ENCODE peak calls at places on chromosomes 4 and X, in five cellular contexts. G is fibroblast of lung, H is heart left ventricle, B is mammary epithelial cell, Y is A549. C is an unnamed sample.

GRCh38 chrX:68652327-68652930 is 5.0 kb downstream of the STARD8 start:
- DNase-seq in G (peak; percentile 23), H (no peak), B (no peak), Y (peak; percentile 44), C (no peak)

GRCh38 chr4:95304898-95305297 is 243.9 kb downstream of the UNC5C start:
- DNase-seq in G (peak; percentile 94), H (no peak), B (peak; percentile 89), Y (peak; percentile 84), C (no peak)

GRCh38 chrX:148500428-148501120 is at the start of gene AFF2:
- DNase-seq in G (peak; percentile 24), H (peak; percentile 6), B (peak; percentile 1), Y (peak; percentile 8), C (no peak)

GRCh38 chr4:145735330-145735638 is 55.3 kb downstream of the C4orf51 start:
- DNase-seq in G (peak; percentile 99), H (no peak), B (peak; percentile 95), Y (peak; percentile 72), C (no peak)

GRCh38 chr4:77854431-77855111 is 8.1 kb upstream of the MRPL1 start:
- DNase-seq in G (no peak), H (no peak), B (peak; percentile 52), Y (no peak), C (no peak)

GRCh38 chrX:118603981-118604380 is 108.4 kb downstream of the DOCK11 start:
- DNase-seq in G (peak; percentile 44), H (peak; percentile 10), B (peak; percentile 39), Y (peak; percentile 69), C (peak; percentile 3)

GRCh38 chr4:74631338-74631737 is 163.0 kb downstream of the BTC start:
- DNase-seq in G (no peak), H (no peak), B (peak; percentile 77), Y (peak; percentile 55), C (no peak)

GRCh38 chr4:42627887-42628646 is 28.8 kb downstream of the ATP8A1 start:
- DNase-seq in G (no peak), H (peak; percentile 87), B (no peak), Y (peak; percentile 0), C (peak; percentile 83)

GRCh38 chrX:139738581-139738980 is 30.6 kb upstream of the MCF2 start:
- DNase-seq in G (peak; percentile 53), H (no peak), B (peak; percentile 72), Y (no peak), C (no peak)

GRCh38 chrX:19514791-19515614 is at the start of gene MAP3K15:
- DNase-seq in G (peak; percentile 9), H (no peak), B (no peak), Y (peak; percentile 70), C (no peak)

GRCh38 chrX:148530464-148531077 is 30.2 kb downstream of the AFF2 start:
- DNase-seq in G (peak; percentile 19), H (no peak), B (no peak), Y (peak; percentile 29), C (no peak)

GRCh38 chr4:78599931-78600375 is 48.4 kb downstream of the ANXA3 start:
- DNase-seq in G (no peak), H (peak; percentile 23), B (no peak), Y (no peak), C (no peak)

GRCh38 chrX:86887341-86887740 is 630.3 kb upstream of the KLHL4 start:
- DNase-seq in G (no peak), H (no peak), B (no peak), Y (no peak), C (no peak)

GRCh38 chrX:87160435-87161010 is 357.1 kb upstream of the KLHL4 start:
- DNase-seq in G (no peak), H (no peak), B (no peak), Y (no peak), C (no peak)

GRCh38 chr4:134780244-134780643 is 578.7 kb upstream of the PABPC4L start:
- DNase-seq in G (peak; percentile 5), H (no peak), B (no peak), Y (no peak), C (no peak)

GRCh38 chrX:133849676-133850075 is 135.7 kb downstream of the GPC3 start:
- DNase-seq in G (peak; percentile 8), H (no peak), B (no peak), Y (no peak), C (no peak)

GRCh38 chrX:133852837-133853236 is 132.6 kb downstream of the GPC3 start:
- DNase-seq in G (no peak), H (no peak), B (no peak), Y (no peak), C (no peak)

GRCh38 chrX:133850414-133850813 is 135.0 kb downstream of the GPC3 start:
- DNase-seq in G (no peak), H (no peak), B (no peak), Y (no peak), C (no peak)

GRCh38 chrX:133847595-133847994 is 137.8 kb downstream of the GPC3 start:
- DNase-seq in G (no peak), H (no peak), B (no peak), Y (no peak), C (no peak)
- H3K27ac ChIP-seq in G (no peak overlapping the region), H (no peak overlapping the region), B (no peak overlapping the region), Y (no peak overlapping the region), C (no peak overlapping the region)

GRCh38 chrX:2325076-2325784 is 175.5 kb downstream of the DHRSX start:
- DNase-seq in G (peak; percentile 96), H (peak; percentile 37), B (peak; percentile 65), Y (no peak), C (peak; percentile 79)
- H3K27ac ChIP-seq in G (no peak overlapping the region), H (no peak overlapping the region), B (no peak overlapping the region), Y (no peak overlapping the region), C (peak overlapping the region; percentile 89)

GRCh38 chrX:129553619-129554288 is 13.7 kb downstream of the OCRL start:
- DNase-seq in G (no peak), H (no peak), B (no peak), Y (no peak), C (no peak)

GRCh38 chrX:129561453-129561852 is 21.4 kb downstream of the OCRL start:
- DNase-seq in G (no peak), H (no peak), B (no peak), Y (no peak), C (no peak)

GRCh38 chrX:129556806-129557315 is 16.8 kb downstream of the OCRL start:
- DNase-seq in G (no peak), H (no peak), B (no peak), Y (no peak), C (no peak)

GRCh38 chrX:129559800-129560199 is 19.7 kb downstream of the OCRL start:
- DNase-seq in G (no peak), H (no peak), B (no peak), Y (no peak), C (no peak)

DNA sequence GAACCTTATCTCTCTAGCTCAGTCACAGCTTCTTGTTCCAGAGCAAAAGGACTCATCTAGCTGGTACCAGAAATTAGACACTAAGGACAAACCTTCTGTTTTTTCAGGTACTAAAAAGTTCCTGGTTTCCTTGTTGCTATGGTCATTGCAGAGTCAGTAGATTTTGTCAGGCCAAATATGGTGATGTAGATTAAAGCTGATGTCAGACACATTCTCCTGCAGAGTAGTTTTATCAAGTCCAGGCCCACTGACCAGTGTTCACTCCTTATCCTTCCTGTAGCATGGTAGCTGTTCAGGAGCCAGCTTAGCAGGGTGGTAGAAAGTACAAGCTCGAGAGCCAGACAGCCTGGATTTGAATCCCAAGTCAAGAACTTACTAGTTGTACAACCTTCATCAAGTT is 17.8 kb downstream of the OCRL start:
- DNase-seq in G (peak; percentile 33), H (no peak), B (no peak), Y (no peak), C (no peak)
- H3K27ac ChIP-seq in G (no peak overlapping the region), H (no peak overlapping the region), B (no peak overlapping the region), Y (no peak overlapping the region), C (no peak overlapping the region)

DNA sequence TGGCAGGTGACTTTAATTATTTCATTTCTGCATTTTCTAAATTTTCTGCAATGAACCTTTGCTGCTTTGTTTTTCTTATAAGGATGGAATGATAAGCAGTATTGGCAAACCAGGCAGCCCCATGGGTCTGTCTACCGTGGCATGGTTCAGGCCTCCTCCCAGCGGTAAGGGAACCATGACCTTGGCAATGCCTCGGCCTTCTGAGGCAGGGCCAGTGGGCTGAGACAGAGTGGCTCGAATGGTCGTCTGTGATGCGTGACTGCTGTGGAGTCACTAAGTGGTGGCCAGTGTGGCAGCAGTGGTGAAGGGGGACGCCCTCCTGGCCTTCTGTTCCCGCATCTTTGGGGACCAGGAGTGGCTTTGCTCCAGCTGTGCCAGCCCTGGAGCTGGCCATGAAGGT is 43.6 kb upstream of the GRPEL1 start:
- DNase-seq in G (no peak), H (no peak), B (no peak), Y (no peak), C (no peak)
- H3K27ac ChIP-seq in G (no peak overlapping the region), H (no peak overlapping the region), B (no peak overlapping the region), Y (no peak overlapping the region), C (no peak overlapping the region)

C was measured in gastrocnemius medialis.